ENCODE peak calls at places on chromosomes 6 and 20, in ten cellular contexts. One of them, this sample, is unnamed. For H3K4me1, the result is how much of the 10 kb centered on the place peaks cover.

GRCh38 chr6:154555075-154555677 is 44.7 kb upstream of the CNKSR3 start:
- DNase-seq in IMR-90: peak
- DNase-seq in tibial artery: no peak
- DNase-seq in MM.1S: no peak
- DNase-seq in psoas muscle: no peak
- DNase-seq in sigmoid colon: no peak
- DNase-seq in NT2/D1: no peak
- DNase-seq in heart right ventricle: no peak
- DNase-seq in adrenal gland: no peak
- DNase-seq in uterus: no peak
- DNase-seq in this sample: peak

GRCh38 chr20:31717478-31717946 is 5.2 kb downstream of the BCL2L1 start:
- DNase-seq in IMR-90: no peak
- DNase-seq in tibial artery: no peak
- DNase-seq in MM.1S: peak
- DNase-seq in psoas muscle: no peak
- DNase-seq in sigmoid colon: no peak
- DNase-seq in NT2/D1: no peak
- DNase-seq in heart right ventricle: no peak
- DNase-seq in adrenal gland: no peak
- DNase-seq in uterus: no peak
- DNase-seq in this sample: no peak

GRCh38 chr6:34834789-34835518 is 43.1 kb downstream of the BLTP3A start:
- DNase-seq in IMR-90: peak
- DNase-seq in tibial artery: no peak
- DNase-seq in MM.1S: no peak
- DNase-seq in psoas muscle: no peak
- DNase-seq in sigmoid colon: no peak
- DNase-seq in NT2/D1: no peak
- DNase-seq in heart right ventricle: no peak
- DNase-seq in adrenal gland: no peak
- DNase-seq in uterus: no peak
- DNase-seq in this sample: peak

GRCh38 chr6:42404494-42404893 is 47.2 kb downstream of the TRERF1 start:
- DNase-seq in IMR-90: peak
- DNase-seq in tibial artery: no peak
- DNase-seq in MM.1S: no peak
- DNase-seq in psoas muscle: peak
- DNase-seq in sigmoid colon: no peak
- DNase-seq in NT2/D1: peak
- DNase-seq in heart right ventricle: peak
- DNase-seq in adrenal gland: peak
- DNase-seq in uterus: no peak
- DNase-seq in this sample: peak

GRCh38 chr6:151379933-151380847 is 11.2 kb downstream of the ZBTB2 start:
- DNase-seq in IMR-90: no peak
- DNase-seq in tibial artery: no peak
- DNase-seq in MM.1S: peak
- DNase-seq in psoas muscle: peak
- DNase-seq in sigmoid colon: no peak
- DNase-seq in NT2/D1: no peak
- DNase-seq in heart right ventricle: no peak
- DNase-seq in adrenal gland: peak
- DNase-seq in uterus: no peak
- DNase-seq in this sample: no peak

GRCh38 chr6:110566346-110567125 is 90.1 kb upstream of the SLC22A16 start:
- DNase-seq in IMR-90: peak
- DNase-seq in tibial artery: no peak
- DNase-seq in MM.1S: no peak
- DNase-seq in psoas muscle: no peak
- DNase-seq in sigmoid colon: no peak
- DNase-seq in NT2/D1: no peak
- DNase-seq in heart right ventricle: no peak
- DNase-seq in adrenal gland: no peak
- DNase-seq in uterus: no peak
- DNase-seq in this sample: no peak

GRCh38 chr6:38432479-38432878 is 207.2 kb downstream of the BTBD9 start:
- DNase-seq in IMR-90: peak
- DNase-seq in tibial artery: no peak
- DNase-seq in MM.1S: no peak
- DNase-seq in psoas muscle: no peak
- DNase-seq in sigmoid colon: no peak
- DNase-seq in NT2/D1: no peak
- DNase-seq in heart right ventricle: no peak
- DNase-seq in adrenal gland: no peak
- DNase-seq in uterus: no peak
- DNase-seq in this sample: peak

GRCh38 chr6:18034798-18035202 is 47.4 kb upstream of the KIF13A start:
- DNase-seq in IMR-90: peak
- DNase-seq in tibial artery: no peak
- DNase-seq in MM.1S: no peak
- DNase-seq in psoas muscle: no peak
- DNase-seq in sigmoid colon: no peak
- DNase-seq in NT2/D1: no peak
- DNase-seq in heart right ventricle: no peak
- DNase-seq in adrenal gland: no peak
- DNase-seq in uterus: no peak
- DNase-seq in this sample: no peak

GRCh38 chr6:35764238-35764896 is 12.0 kb upstream of the CLPSL2 start:
- DNase-seq in IMR-90: no peak
- DNase-seq in tibial artery: no peak
- DNase-seq in MM.1S: peak
- DNase-seq in psoas muscle: no peak
- DNase-seq in sigmoid colon: no peak
- DNase-seq in NT2/D1: peak
- DNase-seq in heart right ventricle: no peak
- DNase-seq in adrenal gland: no peak
- DNase-seq in uterus: no peak
- DNase-seq in this sample: peak

GRCh38 chr6:56803594-56803993 is 151.3 kb upstream of the BEND6 start:
- DNase-seq in IMR-90: peak
- DNase-seq in tibial artery: no peak
- DNase-seq in MM.1S: no peak
- DNase-seq in psoas muscle: no peak
- DNase-seq in sigmoid colon: no peak
- DNase-seq in NT2/D1: no peak
- DNase-seq in heart right ventricle: no peak
- DNase-seq in adrenal gland: no peak
- DNase-seq in uterus: no peak
- DNase-seq in this sample: no peak

GRCh38 chr20:19047040-19047950 is 165.1 kb upstream of the SLC24A3 start:
- DNase-seq in IMR-90: no peak
- DNase-seq in tibial artery: peak
- DNase-seq in MM.1S: no peak
- DNase-seq in psoas muscle: peak
- DNase-seq in sigmoid colon: no peak
- DNase-seq in NT2/D1: no peak
- DNase-seq in heart right ventricle: peak
- DNase-seq in adrenal gland: no peak
- DNase-seq in uterus: no peak
- DNase-seq in this sample: peak

GRCh38 chr20:19045366-19045765 is 167.1 kb upstream of the SLC24A3 start:
- DNase-seq in IMR-90: no peak
- DNase-seq in tibial artery: no peak
- DNase-seq in MM.1S: no peak
- DNase-seq in psoas muscle: no peak
- DNase-seq in sigmoid colon: no peak
- DNase-seq in NT2/D1: no peak
- DNase-seq in heart right ventricle: no peak
- DNase-seq in adrenal gland: no peak
- DNase-seq in uterus: no peak
- DNase-seq in this sample: no peak

GRCh38 chr20:19047951-19048296 is 164.5 kb upstream of the SLC24A3 start:
- DNase-seq in IMR-90: no peak
- DNase-seq in tibial artery: no peak
- DNase-seq in MM.1S: no peak
- DNase-seq in psoas muscle: no peak
- DNase-seq in sigmoid colon: no peak
- DNase-seq in NT2/D1: no peak
- DNase-seq in heart right ventricle: no peak
- DNase-seq in adrenal gland: no peak
- DNase-seq in uterus: no peak
- DNase-seq in this sample: no peak

GRCh38 chr20:19048898-19049889 is 163.2 kb upstream of the SLC24A3 start:
- DNase-seq in IMR-90: no peak
- DNase-seq in tibial artery: no peak
- DNase-seq in MM.1S: no peak
- DNase-seq in psoas muscle: no peak
- DNase-seq in sigmoid colon: peak
- DNase-seq in NT2/D1: no peak
- DNase-seq in heart right ventricle: peak
- DNase-seq in adrenal gland: no peak
- DNase-seq in uterus: no peak
- DNase-seq in this sample: no peak
- H3K4me1 ChIP-seq in IMR-90: under half
- H3K4me1 ChIP-seq in tibial artery: under half
- H3K4me1 ChIP-seq in MM.1S: under half
- H3K4me1 ChIP-seq in psoas muscle: under half
- H3K4me1 ChIP-seq in sigmoid colon: under half
- H3K4me1 ChIP-seq in NT2/D1: under half
- H3K4me1 ChIP-seq in heart right ventricle: under half
- H3K4me1 ChIP-seq in adrenal gland: under half
- H3K4me1 ChIP-seq in uterus: under half
- H3K4me1 ChIP-seq in this sample: under half

GRCh38 chr6:118525913-118526490 is 22.1 kb upstream of the PLN start:
- DNase-seq in IMR-90: no peak
- DNase-seq in tibial artery: no peak
- DNase-seq in MM.1S: no peak
- DNase-seq in psoas muscle: no peak
- DNase-seq in sigmoid colon: no peak
- DNase-seq in NT2/D1: no peak
- DNase-seq in heart right ventricle: no peak
- DNase-seq in adrenal gland: no peak
- DNase-seq in uterus: no peak
- DNase-seq in this sample: no peak

GRCh38 chr6:118528129-118528528 is 20.0 kb upstream of the PLN start:
- DNase-seq in IMR-90: no peak
- DNase-seq in tibial artery: no peak
- DNase-seq in MM.1S: no peak
- DNase-seq in psoas muscle: no peak
- DNase-seq in sigmoid colon: no peak
- DNase-seq in NT2/D1: no peak
- DNase-seq in heart right ventricle: no peak
- DNase-seq in adrenal gland: no peak
- DNase-seq in uterus: no peak
- DNase-seq in this sample: no peak

GRCh38 chr6:118522422-118522821 is 25.7 kb upstream of the PLN start:
- DNase-seq in IMR-90: no peak
- DNase-seq in tibial artery: no peak
- DNase-seq in MM.1S: no peak
- DNase-seq in psoas muscle: no peak
- DNase-seq in sigmoid colon: no peak
- DNase-seq in NT2/D1: no peak
- DNase-seq in heart right ventricle: no peak
- DNase-seq in adrenal gland: no peak
- DNase-seq in uterus: no peak
- DNase-seq in this sample: no peak

GRCh38 chr6:118523216-118523615 is 24.9 kb upstream of the PLN start:
- DNase-seq in IMR-90: no peak
- DNase-seq in tibial artery: no peak
- DNase-seq in MM.1S: no peak
- DNase-seq in psoas muscle: no peak
- DNase-seq in sigmoid colon: no peak
- DNase-seq in NT2/D1: no peak
- DNase-seq in heart right ventricle: no peak
- DNase-seq in adrenal gland: no peak
- DNase-seq in uterus: no peak
- DNase-seq in this sample: no peak

GRCh38 chr6:118524686-118525085 is 23.4 kb upstream of the PLN start:
- DNase-seq in IMR-90: no peak
- DNase-seq in tibial artery: no peak
- DNase-seq in MM.1S: no peak
- DNase-seq in psoas muscle: no peak
- DNase-seq in sigmoid colon: no peak
- DNase-seq in NT2/D1: no peak
- DNase-seq in heart right ventricle: no peak
- DNase-seq in adrenal gland: no peak
- DNase-seq in uterus: no peak
- DNase-seq in this sample: peak
- H3K4me1 ChIP-seq in IMR-90: under half
- H3K4me1 ChIP-seq in tibial artery: under half
- H3K4me1 ChIP-seq in MM.1S: under half
- H3K4me1 ChIP-seq in psoas muscle: under half
- H3K4me1 ChIP-seq in sigmoid colon: under half
- H3K4me1 ChIP-seq in NT2/D1: under half
- H3K4me1 ChIP-seq in heart right ventricle: under half
- H3K4me1 ChIP-seq in adrenal gland: under half
- H3K4me1 ChIP-seq in uterus: under half
- H3K4me1 ChIP-seq in this sample: under half

GRCh38 chr6:149152521-149152920 is 165.0 kb upstream of the TAB2 start:
- DNase-seq in IMR-90: no peak
- DNase-seq in tibial artery: no peak
- DNase-seq in MM.1S: no peak
- DNase-seq in psoas muscle: no peak
- DNase-seq in sigmoid colon: no peak
- DNase-seq in NT2/D1: no peak
- DNase-seq in heart right ventricle: no peak
- DNase-seq in adrenal gland: no peak
- DNase-seq in uterus: no peak
- DNase-seq in this sample: no peak
- H3K4me1 ChIP-seq in IMR-90: under half
- H3K4me1 ChIP-seq in tibial artery: under half
- H3K4me1 ChIP-seq in MM.1S: under half
- H3K4me1 ChIP-seq in psoas muscle: under half
- H3K4me1 ChIP-seq in sigmoid colon: under half
- H3K4me1 ChIP-seq in NT2/D1: under half
- H3K4me1 ChIP-seq in heart right ventricle: under half
- H3K4me1 ChIP-seq in adrenal gland: under half
- H3K4me1 ChIP-seq in uterus: under half
- H3K4me1 ChIP-seq in this sample: under half

GRCh38 chr6:25174678-25175077 is 104.5 kb upstream of the CARMIL1 start:
- DNase-seq in IMR-90: no peak
- DNase-seq in tibial artery: no peak
- DNase-seq in MM.1S: no peak
- DNase-seq in psoas muscle: no peak
- DNase-seq in sigmoid colon: no peak
- DNase-seq in NT2/D1: no peak
- DNase-seq in heart right ventricle: no peak
- DNase-seq in adrenal gland: no peak
- DNase-seq in uterus: no peak
- DNase-seq in this sample: peak

GRCh38 chr6:25171301-25171700 is 107.9 kb upstream of the CARMIL1 start:
- DNase-seq in IMR-90: no peak
- DNase-seq in tibial artery: no peak
- DNase-seq in MM.1S: no peak
- DNase-seq in psoas muscle: no peak
- DNase-seq in sigmoid colon: no peak
- DNase-seq in NT2/D1: no peak
- DNase-seq in heart right ventricle: no peak
- DNase-seq in adrenal gland: no peak
- DNase-seq in uterus: no peak
- DNase-seq in this sample: peak

GRCh38 chr6:25173232-25173631 is 105.9 kb upstream of the CARMIL1 start:
- DNase-seq in IMR-90: peak
- DNase-seq in tibial artery: no peak
- DNase-seq in MM.1S: no peak
- DNase-seq in psoas muscle: no peak
- DNase-seq in sigmoid colon: no peak
- DNase-seq in NT2/D1: no peak
- DNase-seq in heart right ventricle: no peak
- DNase-seq in adrenal gland: no peak
- DNase-seq in uterus: no peak
- DNase-seq in this sample: no peak

GRCh38 chr6:25173951-25174474 is 105.2 kb upstream of the CARMIL1 start:
- DNase-seq in IMR-90: peak
- DNase-seq in tibial artery: no peak
- DNase-seq in MM.1S: no peak
- DNase-seq in psoas muscle: no peak
- DNase-seq in sigmoid colon: no peak
- DNase-seq in NT2/D1: no peak
- DNase-seq in heart right ventricle: no peak
- DNase-seq in adrenal gland: peak
- DNase-seq in uterus: peak
- DNase-seq in this sample: peak

GRCh38 chr6:25172819-25173218 is 106.4 kb upstream of the CARMIL1 start:
- DNase-seq in IMR-90: peak
- DNase-seq in tibial artery: no peak
- DNase-seq in MM.1S: no peak
- DNase-seq in psoas muscle: no peak
- DNase-seq in sigmoid colon: no peak
- DNase-seq in NT2/D1: no peak
- DNase-seq in heart right ventricle: no peak
- DNase-seq in adrenal gland: no peak
- DNase-seq in uterus: no peak
- DNase-seq in this sample: peak
- H3K4me1 ChIP-seq in IMR-90: under half
- H3K4me1 ChIP-seq in tibial artery: under half
- H3K4me1 ChIP-seq in MM.1S: half or more
- H3K4me1 ChIP-seq in psoas muscle: under half
- H3K4me1 ChIP-seq in sigmoid colon: under half
- H3K4me1 ChIP-seq in NT2/D1: under half
- H3K4me1 ChIP-seq in heart right ventricle: under half
- H3K4me1 ChIP-seq in adrenal gland: half or more
- H3K4me1 ChIP-seq in uterus: under half
- H3K4me1 ChIP-seq in this sample: under half

This sample was measured in mammary epithelial cell.